ENCODE peak calls at places on chromosomes 16 and 17, in eight cellular contexts. C is tibial nerve; L is activated CD8-positive, alpha-beta T cell treated with anti-CD3 and anti-CD28 coated beads for 36 hours; I is Peyer's patch; E is cardiac muscle cell; U is A549; S is SK-N-SH; P is choroid plexus epithelial cell. F is an unnamed sample.

GRCh38 chr16:81440888-81441663 is 3.5 kb upstream of the CMIP start:
- DNase-seq in C (no peak), L (no peak), I (no peak), E (no peak), U (no peak), S (no peak), P (no peak), F (no peak)

GRCh38 chr17:80720624-80721577 is 176.3 kb downstream of the RPTOR start:
- DNase-seq in C (no peak), L (peak), I (peak), E (peak), U (peak), S (no peak), P (peak), F (peak)

GRCh38 chr16:678858-679807 is 1.1 kb upstream of the STUB1 start:
- DNase-seq in C (no peak), L (peak), I (peak), E (peak), U (no peak), S (peak), P (peak), F (peak)

GRCh38 chr17:33204701-33205100 is 88.4 kb downstream of the ASIC2 start:
- DNase-seq in C (no peak), L (no peak), I (no peak), E (no peak), U (no peak), S (no peak), P (no peak), F (no peak)

GRCh38 chr16:52812945-52813556 is 239.6 kb downstream of the CHD9NB start:
- DNase-seq in C (no peak), L (no peak), I (no peak), E (peak), U (peak), S (no peak), P (peak), F (no peak)

GRCh38 chr16:63890072-63890471 is 1231.8 kb downstream of the CDH11 start:
- DNase-seq in C (peak), L (no peak), I (no peak), E (peak), U (no peak), S (no peak), P (peak), F (no peak)

GRCh38 chr16:47971225-47971624 is 184.6 kb downstream of the ABCC12 start:
- DNase-seq in C (no peak), L (no peak), I (no peak), E (no peak), U (no peak), S (peak), P (no peak), F (no peak)

GRCh38 chr16:6382787-6383515 is 949.7 kb upstream of the RBFOX1 start:
- DNase-seq in C (no peak), L (no peak), I (no peak), E (no peak), U (no peak), S (no peak), P (no peak), F (no peak)

GRCh38 chr16:21233045-21233520 is 416 bp upstream of the ANKS4B start:
- DNase-seq in C (no peak), L (no peak), I (no peak), E (no peak), U (no peak), S (no peak), P (no peak), F (no peak)

GRCh38 chr16:82605076-82605475 is 21.7 kb upstream of the CDH13 start:
- DNase-seq in C (no peak), L (no peak), I (no peak), E (no peak), U (no peak), S (no peak), P (no peak), F (no peak)

GRCh38 chr16:79928142-79928735 is 327.7 kb upstream of the MAF start:
- DNase-seq in C (no peak), L (no peak), I (no peak), E (no peak), U (no peak), S (no peak), P (no peak), F (no peak)

GRCh38 chr16:50611332-50611934 is 63.2 kb downstream of the NKD1 start:
- DNase-seq in C (no peak), L (no peak), I (no peak), E (peak), U (no peak), S (no peak), P (peak), F (no peak)

GRCh38 chr17:65515959-65516948 is 45.2 kb downstream of the AXIN2 start:
- DNase-seq in C (no peak), L (no peak), I (no peak), E (peak), U (no peak), S (no peak), P (peak), F (no peak)

GRCh38 chr17:17782425-17783120 is 54.2 kb downstream of the SREBF1 start:
- DNase-seq in C (no peak), L (peak), I (no peak), E (peak), U (no peak), S (peak), P (no peak), F (no peak)

GRCh38 chr17:31308935-31309334 is 4.9 kb downstream of the EVI2B start:
- DNase-seq in C (no peak), L (no peak), I (no peak), E (no peak), U (no peak), S (no peak), P (no peak), F (no peak)

GRCh38 chr17:1583569-1583968 is 21.0 kb upstream of the PITPNA start:
- DNase-seq in C (no peak), L (no peak), I (no peak), E (no peak), U (no peak), S (no peak), P (no peak), F (no peak)

GRCh38 chr17:79750650-79751545 is 20.2 kb downstream of the ENPP7 start:
- DNase-seq in C (no peak), L (no peak), I (no peak), E (no peak), U (no peak), S (no peak), P (no peak), F (no peak)

GRCh38 chr16:55052335-55053070 is 121.8 kb downstream of the IRX5 start:
- DNase-seq in C (no peak), L (no peak), I (no peak), E (peak), U (no peak), S (no peak), P (no peak), F (no peak)

GRCh38 chr16:2979669-2980226 is 498 bp downstream of the PKMYT1 start:
- DNase-seq in C (no peak), L (peak), I (no peak), E (no peak), U (no peak), S (peak), P (peak), F (no peak)

GRCh38 chr17:54814371-54814770 is 86.3 kb upstream of the TOM1L1 start:
- DNase-seq in C (no peak), L (no peak), I (no peak), E (no peak), U (no peak), S (no peak), P (no peak), F (no peak)

DNA sequence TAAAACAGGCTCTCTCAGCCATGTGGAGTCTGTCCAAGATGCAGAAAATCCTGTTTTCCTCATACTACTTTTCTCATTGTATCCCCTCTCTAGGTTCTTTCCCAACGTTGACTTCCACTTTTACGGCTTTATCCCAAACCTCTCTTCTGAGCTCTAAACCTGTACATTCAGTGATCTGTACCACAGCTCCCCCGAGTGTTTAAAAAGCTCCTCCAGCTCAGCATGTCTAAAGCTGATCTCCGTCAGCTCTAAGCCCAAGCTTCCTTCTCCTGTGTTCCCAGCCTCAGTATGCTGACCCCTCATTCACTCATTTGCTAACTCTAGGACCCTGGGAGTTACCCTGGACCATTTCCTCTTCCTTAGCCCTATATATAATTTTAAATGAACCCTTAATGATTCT is 144.6 kb downstream of the DNAH9 start:
- DNase-seq in C (no peak), L (no peak), I (no peak), E (no peak), U (no peak), S (no peak), P (no peak), F (no peak)
- TF ChIP-seq CTCF in C (no peak), L (no peak), I (no peak), E (no peak), U (no peak), S (no peak), P (no peak), F (no peak)

GRCh38 chr17:77746901-77747620 is 211.4 kb upstream of the TNRC6C start:
- DNase-seq in C (no peak), L (no peak), I (no peak), E (no peak), U (no peak), S (no peak), P (no peak), F (no peak)

GRCh38 chr17:77745702-77746101 is 212.8 kb upstream of the TNRC6C start:
- DNase-seq in C (no peak), L (no peak), I (no peak), E (no peak), U (no peak), S (no peak), P (no peak), F (no peak)

GRCh38 chr17:77748436-77748835 is 210.1 kb upstream of the TNRC6C start:
- DNase-seq in C (no peak), L (no peak), I (no peak), E (no peak), U (no peak), S (no peak), P (no peak), F (no peak)

GRCh38 chr17:77744268-77744988 is 214.1 kb upstream of the TNRC6C start:
- DNase-seq in C (peak), L (no peak), I (no peak), E (peak), U (no peak), S (no peak), P (no peak), F (no peak)

DNA sequence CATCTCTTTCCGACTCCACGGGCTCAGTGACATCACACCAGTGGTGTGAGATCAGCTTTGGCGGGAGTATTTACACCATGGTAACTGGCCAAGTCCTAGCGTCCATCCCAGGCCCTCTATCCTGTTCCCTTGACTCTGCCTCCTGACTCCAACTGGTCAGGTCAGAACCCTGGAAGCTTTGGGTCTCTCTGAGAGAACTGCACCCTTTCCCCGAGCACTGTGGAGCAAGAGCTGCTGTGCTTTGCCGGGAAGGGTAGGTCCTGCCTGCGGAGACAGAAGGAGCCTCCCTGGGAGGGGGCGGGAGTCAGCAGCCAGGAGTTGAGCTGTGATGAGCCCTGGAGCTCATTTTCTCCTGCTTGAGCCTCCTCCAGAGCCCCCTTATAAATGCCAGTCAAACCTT is 212.1 kb upstream of the TNRC6C start:
- DNase-seq in C (no peak), L (no peak), I (no peak), E (no peak), U (no peak), S (no peak), P (no peak), F (no peak)
- TF ChIP-seq CTCF in C (no peak), L (no peak), I (no peak), E (no peak), U (no peak), S (no peak), P (no peak), F (no peak)

GRCh38 chr17:70577456-70577855 is 408.1 kb downstream of the KCNJ2 start:
- DNase-seq in C (no peak), L (no peak), I (no peak), E (no peak), U (no peak), S (no peak), P (no peak), F (no peak)
- TF ChIP-seq CTCF in C (no peak), L (no peak), I (no peak), E (no peak), U (no peak), S (no peak), P (no peak), F (no peak)

DNA sequence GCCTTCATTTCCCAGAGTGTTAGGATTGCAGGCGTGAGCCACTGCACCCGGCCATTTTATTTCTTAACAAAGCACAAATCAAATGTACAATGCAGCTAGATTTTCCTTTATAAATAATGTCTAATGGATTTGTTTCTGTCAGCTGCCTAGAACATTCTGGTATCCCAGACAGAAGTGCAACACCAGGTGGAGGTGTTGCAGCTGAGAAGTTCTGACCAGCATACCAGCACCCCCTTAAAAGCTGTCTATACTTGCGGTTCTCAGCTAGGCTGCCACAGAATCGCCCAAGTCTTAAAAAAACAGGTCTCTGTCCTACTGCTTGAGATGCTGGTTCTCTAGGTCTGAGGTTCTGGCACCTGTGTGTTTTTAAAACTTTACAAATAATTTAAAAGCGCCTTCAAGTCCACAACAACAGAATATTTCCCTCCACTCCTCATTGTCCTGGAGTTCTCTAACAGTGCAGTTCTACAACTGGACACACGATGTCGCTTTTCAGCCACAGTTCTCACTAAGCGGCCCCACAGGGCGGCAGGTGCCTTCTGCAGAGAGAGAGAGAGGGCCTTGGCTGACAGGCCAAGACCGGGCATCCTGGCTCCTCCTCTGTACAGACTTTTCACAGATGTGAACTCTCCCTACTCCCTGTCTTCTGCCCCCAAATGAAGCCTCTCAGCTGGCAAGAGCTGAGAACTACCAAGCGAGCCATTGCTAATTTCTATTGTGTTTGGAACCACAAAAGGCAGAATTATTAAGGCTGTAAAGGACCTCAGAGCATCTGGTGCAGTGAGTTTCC is 32.6 kb upstream of the MEOX1 start:
- DNase-seq in C (peak), L (peak), I (peak), E (peak), U (peak), S (peak), P (peak), F (peak)
- TF ChIP-seq CTCF in C (peak), L (peak), I (peak), E (peak), U (peak), S (peak), P (peak), F (peak)

GRCh38 chr17:73952498-73953205 is 250.8 kb upstream of the RPL38 start:
- DNase-seq in C (no peak), L (peak), I (no peak), E (peak), U (peak), S (peak), P (no peak), F (peak)
- TF ChIP-seq CTCF in C (peak), L (peak), I (no peak), E (peak), U (peak), S (no peak), P (no peak), F (peak)

GRCh38 chr16:17453365-17454122 is 17.2 kb downstream of the XYLT1 start:
- DNase-seq in C (no peak), L (no peak), I (no peak), E (no peak), U (no peak), S (peak), P (no peak), F (no peak)

GRCh38 chr16:17450291-17450690 is 20.5 kb downstream of the XYLT1 start:
- DNase-seq in C (no peak), L (no peak), I (no peak), E (no peak), U (no peak), S (no peak), P (no peak), F (no peak)

GRCh38 chr16:17452931-17453330 is 17.8 kb downstream of the XYLT1 start:
- DNase-seq in C (no peak), L (no peak), I (no peak), E (no peak), U (no peak), S (no peak), P (no peak), F (no peak)

GRCh38 chr16:17454331-17454730 is 16.4 kb downstream of the XYLT1 start:
- DNase-seq in C (no peak), L (no peak), I (no peak), E (no peak), U (no peak), S (no peak), P (no peak), F (no peak)

DNA sequence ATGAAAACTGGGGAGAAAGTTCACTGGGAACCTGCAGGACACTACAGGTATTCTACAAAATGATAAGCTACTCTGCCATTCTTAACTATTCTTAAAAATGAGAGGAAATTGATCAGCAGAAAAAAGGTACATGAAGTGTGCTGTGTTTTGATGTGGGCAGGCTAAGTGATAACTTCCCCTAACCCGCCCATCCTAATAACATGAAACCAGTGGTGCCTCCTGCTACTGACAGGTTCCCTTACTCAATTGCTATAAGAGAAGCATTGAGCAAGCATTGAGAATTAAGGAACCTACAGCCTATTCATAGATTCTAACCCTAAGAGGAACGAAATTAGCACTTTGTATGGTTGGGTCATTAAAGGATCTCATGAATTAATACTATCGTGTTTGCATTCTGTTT is 18.9 kb downstream of the XYLT1 start:
- DNase-seq in C (no peak), L (no peak), I (no peak), E (no peak), U (no peak), S (no peak), P (no peak), F (no peak)
- TF ChIP-seq CTCF in C (no peak), L (no peak), I (no peak), E (no peak), U (no peak), S (no peak), P (no peak), F (no peak)

GRCh38 chr16:23742761-23743160 is 12.1 kb upstream of the CHP2 start:
- DNase-seq in C (no peak), L (no peak), I (no peak), E (no peak), U (no peak), S (no peak), P (no peak), F (no peak)
- TF ChIP-seq CTCF in C (no peak), L (no peak), I (no peak), E (no peak), U (no peak), S (no peak), P (peak), F (no peak)

DNA sequence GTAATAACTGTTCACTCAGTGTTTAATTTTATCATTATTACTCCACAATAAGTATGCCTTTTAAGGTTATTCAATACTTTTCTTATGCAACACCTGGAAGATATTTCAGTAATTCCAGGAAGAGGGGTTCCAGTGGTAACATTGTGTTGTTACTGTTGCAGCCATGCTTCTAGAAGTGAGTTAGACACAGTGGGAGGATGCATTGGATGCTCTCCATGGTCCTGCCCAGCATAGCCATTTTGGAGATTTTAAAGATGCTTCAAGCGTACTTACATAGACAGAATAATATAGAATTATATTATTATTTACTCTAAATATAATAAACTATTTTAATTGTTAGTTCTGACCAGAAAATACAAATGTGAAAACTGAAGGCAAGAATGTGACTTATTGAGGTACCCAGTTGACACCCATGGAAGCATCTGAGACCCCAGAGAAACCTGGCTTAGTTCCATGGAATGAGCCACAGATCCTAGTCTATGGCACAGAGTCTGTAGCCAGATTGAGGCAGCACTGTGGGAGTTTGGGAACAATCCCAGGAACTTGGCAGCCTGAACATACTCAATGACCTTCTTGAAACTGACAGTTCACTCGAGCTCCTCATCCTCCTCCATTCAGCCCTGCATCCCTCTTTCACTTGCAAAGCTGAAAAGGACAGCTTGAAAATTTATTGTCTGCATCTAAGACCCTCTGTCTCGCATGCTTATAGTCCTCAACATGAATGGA is 190.1 kb upstream of the HS3ST4 start:
- DNase-seq in C (no peak), L (no peak), I (no peak), E (no peak), U (no peak), S (no peak), P (no peak), F (peak)
- TF ChIP-seq CTCF in C (no peak), L (no peak), I (no peak), E (no peak), U (no peak), S (no peak), P (no peak), F (no peak)

DNA sequence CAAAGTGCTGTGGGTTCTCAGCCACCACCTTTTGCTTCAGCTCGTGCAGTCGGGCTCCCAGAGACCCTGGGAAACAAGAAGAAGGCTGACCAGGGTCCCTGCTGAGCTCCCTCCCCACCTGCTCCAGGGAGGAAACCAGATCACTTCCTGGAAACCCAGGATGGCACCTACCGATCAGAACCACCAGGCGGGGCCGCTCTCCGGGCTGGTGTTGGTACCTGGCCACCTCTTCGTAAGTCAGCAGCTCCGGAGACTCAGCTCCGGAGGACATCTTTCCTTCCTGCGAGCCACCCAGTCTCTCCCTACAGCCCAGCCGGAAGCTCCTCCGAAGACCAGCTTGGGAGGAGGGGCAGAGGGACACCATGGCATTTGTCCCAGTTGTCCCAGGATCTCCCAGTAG is 18.9 kb downstream of the MPP3 start:
- DNase-seq in C (no peak), L (no peak), I (no peak), E (no peak), U (peak), S (no peak), P (no peak), F (no peak)
- TF ChIP-seq CTCF in C (no peak), L (no peak), I (no peak), E (no peak), U (no peak), S (no peak), P (no peak), F (no peak)

F was measured in endothelial cell.